ENCODE peak calls at places on chromosomes 2 and 18, in nine cellular contexts. M is bronchial epithelial cell; T is NB4; R is stimulated activated CD4-positive, alpha-beta T cell treated with anti-CD3 and anti-CD28 coated beads, Interleukin-4, amount 100 ng/mL, for 4 hours; B is adrenal gland; V is EL; D is NCI-H1417; Z is cardiac fibroblast; X is NCI-H460. O is an unnamed sample.

GRCh38 chr2:165863816-165864221 is 69.8 kb upstream of the GALNT3 start:
- DNase-seq in M (no peak), T (no peak), R (no peak), B (no peak), V (no peak), D (peak; percentile 69), Z (no peak), X (no peak), O (no peak)

GRCh38 chr2:137888845-137889244 is 75.4 kb upstream of the HNMT start:
- DNase-seq in M (peak; percentile 56), T (peak; percentile 35), R (no peak), B (peak; percentile 37), V (peak; percentile 7), D (peak; percentile 75), Z (peak; percentile 49), X (peak; percentile 34), O (no peak)

GRCh38 chr2:223238301-223238700 is 186.3 kb downstream of the KCNE4 start:
- DNase-seq in M (peak; percentile 32), T (no peak), R (no peak), B (no peak), V (peak; percentile 23), D (no peak), Z (peak; percentile 41), X (no peak), O (no peak)

GRCh38 chr2:159010340-159010739 is 41.9 kb downstream of the TANC1 start:
- DNase-seq in M (peak; percentile 67), T (no peak), R (no peak), B (peak; percentile 41), V (peak; percentile 80), D (no peak), Z (peak; percentile 75), X (no peak), O (no peak)

GRCh38 chr2:112140413-112140802 is 2.2 kb downstream of the FBLN7 start:
- DNase-seq in M (no peak), T (no peak), R (no peak), B (no peak), V (no peak), D (no peak), Z (no peak), X (no peak), O (no peak)

GRCh38 chr2:33051586-33052385 is 105.0 kb downstream of the LTBP1 start:
- DNase-seq in M (peak; percentile 55), T (peak; percentile 84), R (no peak), B (peak; percentile 9), V (peak; percentile 87), D (no peak), Z (peak; percentile 81), X (no peak), O (no peak)

GRCh38 chr18:74453011-74453571 is 4.0 kb downstream of the DIPK1C start:
- DNase-seq in M (no peak), T (no peak), R (no peak), B (no peak), V (no peak), D (no peak), Z (no peak), X (no peak), O (no peak)

GRCh38 chr18:76687271-76688006 is 134.9 kb upstream of the ZNF236 start:
- DNase-seq in M (peak; percentile 84), T (no peak), R (no peak), B (no peak), V (no peak), D (peak; percentile 95), Z (peak; percentile 36), X (peak; percentile 1), O (no peak)

GRCh38 chr2:66833036-66833435 is 398.1 kb downstream of the MEIS1 start:
- DNase-seq in M (no peak), T (no peak), R (no peak), B (peak; percentile 7), V (no peak), D (no peak), Z (no peak), X (no peak), O (no peak)

GRCh38 chr2:79855264-79856006 is 342.6 kb downstream of the CTNNA2 start:
- DNase-seq in M (no peak), T (no peak), R (no peak), B (no peak), V (peak; percentile 4), D (peak; percentile 22), Z (no peak), X (no peak), O (no peak)

GRCh38 chr2:109246176-109246575 is 117.2 kb downstream of the SH3RF3 start:
- DNase-seq in M (no peak), T (no peak), R (no peak), B (no peak), V (no peak), D (no peak), Z (no peak), X (no peak), O (no peak)

GRCh38 chr2:233480490-233481202 is 85.9 kb downstream of the USP40 start:
- DNase-seq in M (peak; percentile 70), T (no peak), R (no peak), B (no peak), V (no peak), D (peak; percentile 59), Z (no peak), X (no peak), O (no peak)

GRCh38 chr2:85577386-85578242 is at the start of gene VAMP8:
- DNase-seq in M (peak; percentile 82), T (peak; percentile 87), R (peak; percentile 60), B (peak; percentile 40), V (no peak), D (no peak), Z (no peak), X (no peak), O (peak; percentile 57)

GRCh38 chr2:43402002-43402401 is 175.6 kb upstream of the ZFP36L2 start:
- DNase-seq in M (no peak), T (no peak), R (no peak), B (no peak), V (no peak), D (peak; percentile 9), Z (no peak), X (no peak), O (no peak)